ENCODE peak calls at places on chromosomes 11 and 22, in ten cellular contexts. K, R, Y, W, T, U, P, X, E and V are unnamed samples.

GRCh38 chr22:31148953-31149627 is 8.8 kb upstream of the PLA2G3 start:
- DNase-seq in K (peak), R (peak), Y (peak), W (peak), T (no peak), U (no peak), P (peak), X (peak), E (peak), V (peak)

GRCh38 chr11:133326332-133326731 is 206.0 kb downstream of the OPCML start:
- DNase-seq in K (no peak), R (no peak), Y (no peak), W (no peak), T (no peak), U (no peak), P (no peak), X (no peak), E (no peak), V (no peak)

GRCh38 chr11:95512682-95513081 is 276.9 kb downstream of the FAM76B start:
- DNase-seq in K (peak), R (peak), Y (peak), W (no peak), T (no peak), U (no peak), P (no peak), X (no peak), E (peak), V (no peak)

GRCh38 chr11:110774138-110775014 is 62.1 kb upstream of the ARHGAP20 start:
- DNase-seq in K (no peak), R (no peak), Y (no peak), W (no peak), T (no peak), U (no peak), P (no peak), X (no peak), E (peak), V (no peak)

GRCh38 chr22:42313804-42314581 is 43.5 kb upstream of the TCF20 start:
- DNase-seq in K (peak), R (peak), Y (no peak), W (peak), T (no peak), U (no peak), P (peak), X (no peak), E (peak), V (no peak)

GRCh38 chr11:77370217-77370616 is 68.7 kb upstream of the GDPD4 start:
- DNase-seq in K (no peak), R (no peak), Y (no peak), W (no peak), T (no peak), U (no peak), P (no peak), X (no peak), E (no peak), V (no peak)

GRCh38 chr22:22748297-22748743 is 103.9 kb downstream of the GGTLC2 start:
- DNase-seq in K (peak), R (peak), Y (peak), W (peak), T (no peak), U (no peak), P (peak), X (no peak), E (peak), V (peak)

GRCh38 chr11:12841946-12842630 is 167.0 kb upstream of the RASSF10 start:
- DNase-seq in K (peak), R (peak), Y (no peak), W (peak), T (no peak), U (no peak), P (no peak), X (no peak), E (peak), V (no peak)

GRCh38 chr11:111555255-111555654 is 14.7 kb downstream of the LAYN start:
- DNase-seq in K (no peak), R (no peak), Y (no peak), W (no peak), T (no peak), U (no peak), P (no peak), X (no peak), E (no peak), V (no peak)

GRCh38 chr22:43889366-43890253 is 2.2 kb downstream of the PNPLA5 start:
- DNase-seq in K (no peak), R (peak), Y (no peak), W (no peak), T (no peak), U (peak), P (no peak), X (peak), E (peak), V (no peak)

GRCh38 chr22:50310209-50310722 is 2.8 kb upstream of the PLXNB2 start:
- DNase-seq in K (no peak), R (no peak), Y (no peak), W (no peak), T (no peak), U (no peak), P (no peak), X (peak), E (no peak), V (no peak)

GRCh38 chr11:86940122-86940777 is 14.9 kb downstream of the FZD4 start:
- DNase-seq in K (peak), R (peak), Y (no peak), W (peak), T (no peak), U (no peak), P (no peak), X (no peak), E (no peak), V (no peak)

GRCh38 chr22:32020117-32020516 is 22.9 kb upstream of the SLC5A1 start:
- DNase-seq in K (no peak), R (peak), Y (no peak), W (no peak), T (no peak), U (no peak), P (no peak), X (no peak), E (peak), V (no peak)

GRCh38 chr11:19079643-19080440 is 19.3 kb upstream of the MRGPRX2 start:
- DNase-seq in K (no peak), R (peak), Y (no peak), W (no peak), T (no peak), U (no peak), P (no peak), X (no peak), E (peak), V (no peak)

GRCh38 chr11:66570117-66570825 is 1.9 kb upstream of the CTSF start:
- DNase-seq in K (no peak), R (no peak), Y (no peak), W (no peak), T (no peak), U (no peak), P (no peak), X (no peak), E (no peak), V (no peak)

GRCh38 chr11:11020219-11020726 is 162.4 kb upstream of the ZBED5 start:
- DNase-seq in K (no peak), R (no peak), Y (no peak), W (no peak), T (no peak), U (no peak), P (no peak), X (no peak), E (no peak), V (no peak)

GRCh38 chr11:84795698-84796097 is 831.4 kb downstream of the DLG2 start:
- DNase-seq in K (no peak), R (no peak), Y (no peak), W (no peak), T (no peak), U (peak), P (no peak), X (no peak), E (no peak), V (no peak)

GRCh38 chr11:84806354-84806753 is 820.8 kb downstream of the DLG2 start:
- DNase-seq in K (no peak), R (no peak), Y (no peak), W (no peak), T (no peak), U (no peak), P (no peak), X (no peak), E (no peak), V (no peak)

GRCh38 chr11:84794663-84795443 is 832.3 kb downstream of the DLG2 start:
- DNase-seq in K (no peak), R (no peak), Y (no peak), W (no peak), T (no peak), U (peak), P (no peak), X (no peak), E (no peak), V (no peak)

GRCh38 chr11:84804026-84804425 is 823.1 kb downstream of the DLG2 start:
- DNase-seq in K (no peak), R (no peak), Y (no peak), W (no peak), T (no peak), U (no peak), P (no peak), X (no peak), E (no peak), V (no peak)

GRCh38 chr11:84800755-84801346 is 826.3 kb downstream of the DLG2 start:
- DNase-seq in K (peak), R (peak), Y (no peak), W (no peak), T (no peak), U (no peak), P (no peak), X (no peak), E (peak), V (no peak)
- TF ChIP-seq CTCF in K (peak), R (peak), Y (peak), W (peak), T (peak), U (peak), P (no peak), X (peak), E (peak), V (peak)

DNA sequence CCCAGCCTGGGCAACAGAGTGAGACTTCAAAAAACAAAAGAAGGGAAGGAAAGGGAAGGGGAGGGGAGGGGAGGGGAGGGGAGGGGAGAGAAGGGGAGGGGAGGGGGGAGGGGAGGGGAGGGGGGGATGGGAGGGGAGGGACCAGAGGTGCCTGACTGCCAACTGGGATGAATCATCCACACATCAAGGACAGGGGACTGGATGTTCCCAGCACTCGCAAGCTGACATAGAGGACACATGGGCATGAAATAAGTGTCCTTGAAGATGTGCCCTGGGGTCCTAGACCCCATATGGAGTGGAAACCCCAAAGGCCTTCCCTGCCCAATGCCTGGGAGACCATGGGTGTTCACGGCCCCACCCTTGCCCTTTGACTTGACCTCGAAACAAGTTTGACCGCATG is 19.8 kb downstream of the TST start:
- DNase-seq in K (no peak), R (no peak), Y (no peak), W (no peak), T (no peak), U (no peak), P (no peak), X (no peak), E (peak), V (no peak)
- TF ChIP-seq CTCF in K (no peak), R (no peak), Y (no peak), W (no peak), T (no peak), U (no peak), P (no peak), X (no peak), E (no peak), V (no peak)

DNA sequence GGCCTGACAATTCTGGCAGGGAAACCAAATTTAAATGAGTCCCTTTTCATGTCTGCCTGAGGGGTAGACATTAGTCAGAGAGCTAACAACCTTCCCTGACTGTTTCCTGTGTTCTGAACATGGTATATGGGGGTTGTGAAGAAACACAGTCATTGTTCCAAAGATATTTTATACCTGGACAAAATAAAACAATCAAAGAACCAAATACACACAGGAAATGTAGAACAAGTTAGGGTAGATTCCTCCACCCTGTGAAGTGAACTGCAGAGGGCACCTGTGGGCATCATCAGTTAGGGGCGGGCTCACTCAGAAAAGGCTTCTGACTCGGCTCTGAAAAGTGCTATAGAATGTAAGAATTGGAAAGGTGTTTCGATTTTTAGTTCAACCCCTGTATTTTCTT is 231.9 kb upstream of the CADM1 start:
- DNase-seq in K (no peak), R (no peak), Y (no peak), W (no peak), T (no peak), U (no peak), P (no peak), X (no peak), E (no peak), V (no peak)
- TF ChIP-seq CTCF in K (no peak), R (no peak), Y (no peak), W (no peak), T (no peak), U (no peak), P (no peak), X (no peak), E (no peak), V (no peak)

GRCh38 chr11:18001191-18001590 is 11.7 kb downstream of the SERGEF start:
- DNase-seq in K (no peak), R (no peak), Y (no peak), W (no peak), T (no peak), U (no peak), P (no peak), X (no peak), E (no peak), V (no peak)
- TF ChIP-seq CTCF in K (no peak), R (no peak), Y (no peak), W (no peak), T (no peak), U (no peak), P (no peak), X (no peak), E (no peak), V (no peak)

GRCh38 chr22:36809351-36809750 is 7.5 kb downstream of the PVALB start:
- DNase-seq in K (no peak), R (no peak), Y (no peak), W (no peak), T (no peak), U (no peak), P (no peak), X (no peak), E (no peak), V (no peak)

GRCh38 chr22:36807627-36808026 is 9.2 kb downstream of the PVALB start:
- DNase-seq in K (no peak), R (no peak), Y (no peak), W (no peak), T (no peak), U (no peak), P (no peak), X (no peak), E (no peak), V (no peak)

GRCh38 chr22:36803358-36803757 is 13.5 kb downstream of the PVALB start:
- DNase-seq in K (no peak), R (no peak), Y (no peak), W (no peak), T (no peak), U (no peak), P (no peak), X (no peak), E (no peak), V (no peak)

GRCh38 chr22:36808611-36809344 is 8.1 kb downstream of the PVALB start:
- DNase-seq in K (no peak), R (no peak), Y (no peak), W (no peak), T (no peak), U (no peak), P (no peak), X (no peak), E (no peak), V (no peak)

GRCh38 chr22:36806824-36807223 is 10.0 kb downstream of the PVALB start:
- DNase-seq in K (no peak), R (no peak), Y (no peak), W (no peak), T (no peak), U (no peak), P (peak), X (no peak), E (no peak), V (no peak)
- TF ChIP-seq CTCF in K (no peak), R (no peak), Y (no peak), W (no peak), T (no peak), U (no peak), P (no peak), X (no peak), E (no peak), V (no peak)

GRCh38 chr22:37728620-37729019 is 31.8 kb downstream of the TRIOBP start:
- DNase-seq in K (no peak), R (no peak), Y (no peak), W (no peak), T (no peak), U (no peak), P (no peak), X (no peak), E (no peak), V (no peak)

GRCh38 chr22:37725551-37726239 is 28.8 kb downstream of the TRIOBP start:
- DNase-seq in K (no peak), R (no peak), Y (no peak), W (no peak), T (no peak), U (no peak), P (no peak), X (no peak), E (no peak), V (no peak)

GRCh38 chr22:37731804-37732471 is 35.1 kb downstream of the TRIOBP start:
- DNase-seq in K (no peak), R (no peak), Y (no peak), W (no peak), T (no peak), U (no peak), P (peak), X (no peak), E (no peak), V (no peak)

GRCh38 chr22:37726240-37726887 is 29.5 kb downstream of the TRIOBP start:
- DNase-seq in K (no peak), R (peak), Y (no peak), W (no peak), T (no peak), U (no peak), P (peak), X (no peak), E (peak), V (no peak)
- TF ChIP-seq CTCF in K (no peak), R (no peak), Y (peak), W (no peak), T (peak), U (peak), P (no peak), X (no peak), E (no peak), V (peak)

GRCh38 chr11:37632748-37633147 is 1034.7 kb upstream of the RAG2 start:
- DNase-seq in K (no peak), R (no peak), Y (no peak), W (no peak), T (no peak), U (no peak), P (no peak), X (no peak), E (no peak), V (no peak)

GRCh38 chr11:37630866-37631265 is 1032.8 kb upstream of the RAG2 start:
- DNase-seq in K (no peak), R (no peak), Y (no peak), W (no peak), T (no peak), U (no peak), P (peak), X (no peak), E (no peak), V (no peak)
- TF ChIP-seq CTCF in K (no peak), R (no peak), Y (no peak), W (no peak), T (no peak), U (no peak), P (no peak), X (no peak), E (no peak), V (no peak)

GRCh38 chr11:100821198-100821597 is 134.1 kb downstream of the ARHGAP42 start:
- DNase-seq in K (no peak), R (no peak), Y (no peak), W (no peak), T (no peak), U (no peak), P (no peak), X (no peak), E (no peak), V (no peak)
- TF ChIP-seq CTCF in K (no peak), R (no peak), Y (no peak), W (no peak), T (no peak), U (no peak), P (no peak), X (no peak), E (no peak), V (no peak)

DNA sequence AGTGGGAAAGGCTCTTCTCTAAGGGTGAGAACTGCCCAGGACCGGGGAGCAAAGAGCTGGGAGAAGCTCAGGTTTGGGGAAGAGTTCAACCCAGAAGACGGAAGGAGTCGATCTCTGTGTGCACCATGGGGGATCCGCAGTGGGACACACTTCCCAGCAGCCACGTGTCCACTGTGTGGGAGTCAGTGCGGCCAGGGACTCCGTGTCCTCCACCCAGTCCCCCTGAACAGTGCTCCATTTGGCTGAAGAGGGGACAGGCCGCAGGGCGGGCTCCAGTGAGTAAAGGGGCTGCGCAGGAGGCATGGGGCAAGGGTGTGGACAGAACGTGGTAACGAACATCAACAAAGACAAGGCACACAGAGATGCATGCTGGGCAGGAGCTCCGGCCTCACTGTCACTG is 367.1 kb downstream of the SHANK2 start:
- DNase-seq in K (no peak), R (no peak), Y (no peak), W (no peak), T (no peak), U (no peak), P (no peak), X (no peak), E (no peak), V (no peak)
- TF ChIP-seq CTCF in K (no peak), R (no peak), Y (no peak), W (no peak), T (no peak), U (no peak), P (no peak), X (no peak), E (no peak), V (no peak)

GRCh38 chr11:115333951-115334350 is 170.3 kb downstream of the CADM1 start:
- DNase-seq in K (no peak), R (no peak), Y (no peak), W (no peak), T (no peak), U (no peak), P (no peak), X (no peak), E (no peak), V (no peak)

GRCh38 chr11:115334932-115335788 is 169.1 kb downstream of the CADM1 start:
- DNase-seq in K (no peak), R (peak), Y (no peak), W (no peak), T (no peak), U (no peak), P (no peak), X (no peak), E (peak), V (no peak)

GRCh38 chr11:115340874-115341273 is 163.3 kb downstream of the CADM1 start:
- DNase-seq in K (no peak), R (no peak), Y (no peak), W (no peak), T (no peak), U (no peak), P (no peak), X (no peak), E (no peak), V (no peak)

GRCh38 chr11:115342142-115342541 is 162.1 kb downstream of the CADM1 start:
- DNase-seq in K (no peak), R (no peak), Y (no peak), W (no peak), T (no peak), U (no peak), P (no peak), X (no peak), E (no peak), V (no peak)

GRCh38 chr11:115338476-115338875 is 165.7 kb downstream of the CADM1 start:
- DNase-seq in K (no peak), R (no peak), Y (no peak), W (no peak), T (no peak), U (no peak), P (no peak), X (no peak), E (peak), V (no peak)
- TF ChIP-seq CTCF in K (no peak), R (no peak), Y (no peak), W (no peak), T (no peak), U (no peak), P (no peak), X (no peak), E (no peak), V (no peak)